ENCODE peak calls at places on chromosomes 11 and 22, in ten cellular contexts. W, V, P, D, E, O, N, U, I and X are unnamed samples.

GRCh38 chr22:45918455-45919370 is 58.2 kb downstream of the WNT7B start:
- DNase-seq in P (no peak), I (no peak), E (no peak), O (no peak), W (no peak), N (no peak), V (no peak), U (no peak), D (no peak), X (no peak)

GRCh38 chr11:9596926-9597325 is 23.5 kb downstream of the WEE1 start:
- DNase-seq in O (no peak), D (no peak), P (no peak), E (no peak), U (no peak), I (no peak), N (no peak), V (no peak), W (no peak), X (no peak)

GRCh38 chr11:74701351-74701750 is 29.9 kb downstream of the CHRDL2 start:
- DNase-seq in W (no peak), P (no peak), D (no peak), E (no peak), O (no peak), V (no peak), N (no peak), U (peak; percentile 61), I (no peak), X (no peak)

GRCh38 chr11:119476666-119477331 is 53.8 kb upstream of the THY1 start:
- DNase-seq in U (no peak), O (no peak), I (peak; percentile 75), D (no peak), V (no peak), P (no peak), N (no peak), E (no peak), W (no peak), X (no peak)

GRCh38 chr11:42239102-42239501 is 779.6 kb upstream of the LRRC4C start:
- DNase-seq in I (no peak), V (no peak), D (no peak), E (no peak), W (no peak), O (no peak), U (no peak), N (no peak), P (no peak), X (no peak)

GRCh38 chr11:44728491-44728910 is 1.7 kb downstream of the TSPAN18 start:
- DNase-seq in I (no peak), D (no peak), U (no peak), V (no peak), E (no peak), P (no peak), O (no peak), W (no peak), N (no peak), X (no peak)

GRCh38 chr22:17710023-17710422 is 64.2 kb downstream of the BID start:
- DNase-seq in U (no peak), N (no peak), P (no peak), O (no peak), E (no peak), W (no peak), V (no peak), I (no peak), D (no peak), X (no peak)

GRCh38 chr11:134818531-134818930 is 406.5 kb upstream of the B3GAT1 start:
- DNase-seq in E (no peak), D (no peak), U (no peak), P (no peak), O (no peak), N (no peak), I (no peak), W (no peak), V (no peak), X (no peak)

GRCh38 chr11:9772218-9772617 is 108.3 kb downstream of the SWAP70 start:
- DNase-seq in P (no peak), U (no peak), V (no peak), E (no peak), I (no peak), W (no peak), N (no peak), O (no peak), D (no peak), X (no peak)

GRCh38 chr11:78759067-78759466 is 184.4 kb upstream of the NARS2 start:
- DNase-seq in E (no peak), O (no peak), I (no peak), P (no peak), U (no peak), N (no peak), W (no peak), V (no peak), D (no peak), X (no peak)

GRCh38 chr11:113505541-113506375 is 30.6 kb upstream of the DRD2 start:
- DNase-seq in U (no peak), O (no peak), I (peak; percentile 48), E (no peak), N (no peak), V (no peak), P (no peak), D (no peak), W (no peak), X (peak; percentile 30)

GRCh38 chr11:762421-763072 is 14.7 kb downstream of the GATD1 start:
- DNase-seq in E (no peak), N (no peak), I (no peak), W (no peak), P (no peak), D (peak; percentile 76), U (peak; percentile 40), O (no peak), V (peak; percentile 26), X (no peak)
- TF ChIP-seq CTCF in E (peak; percentile 9), N (peak; percentile 35), I (no peak), W (no peak), P (no peak), D (no peak), U (peak; percentile 41), O (no peak), V (no peak), X (peak; percentile 26)

DNA sequence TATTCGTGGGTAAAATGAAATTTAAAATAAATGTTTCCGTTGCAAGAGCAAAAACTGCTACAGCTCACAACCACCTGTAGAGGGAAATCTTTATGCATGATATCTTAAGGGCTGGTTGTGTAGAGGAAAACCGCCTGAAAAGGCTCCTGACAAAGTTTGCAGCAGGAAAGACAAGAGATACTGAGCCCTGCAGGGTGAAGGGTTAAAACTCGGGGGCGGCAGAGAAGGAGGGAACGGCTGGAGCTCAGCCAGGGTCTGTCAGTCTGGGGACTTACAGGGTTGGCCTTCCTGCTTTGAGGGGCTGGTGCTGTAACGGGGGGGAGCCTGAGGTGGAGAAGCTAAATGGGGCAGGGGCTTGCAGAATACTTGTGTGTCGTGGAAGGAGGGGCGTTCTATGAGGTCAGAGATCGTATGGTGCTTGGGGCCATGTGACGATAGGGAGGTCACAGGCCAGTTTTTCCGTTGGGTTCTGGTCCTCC is 122.9 kb upstream of the HSD17B12 start:
- DNase-seq in V (peak; percentile 58), O (no peak), P (no peak), N (no peak), U (no peak), I (no peak), W (no peak), E (no peak), D (no peak), X (peak; percentile 50)
- TF ChIP-seq CTCF in V (peak; percentile 65), O (peak; percentile 10), P (peak; percentile 28), N (peak; percentile 4), U (peak; percentile 11), I (no peak), W (no peak), E (no peak), D (no peak), X (peak; percentile 48)

DNA sequence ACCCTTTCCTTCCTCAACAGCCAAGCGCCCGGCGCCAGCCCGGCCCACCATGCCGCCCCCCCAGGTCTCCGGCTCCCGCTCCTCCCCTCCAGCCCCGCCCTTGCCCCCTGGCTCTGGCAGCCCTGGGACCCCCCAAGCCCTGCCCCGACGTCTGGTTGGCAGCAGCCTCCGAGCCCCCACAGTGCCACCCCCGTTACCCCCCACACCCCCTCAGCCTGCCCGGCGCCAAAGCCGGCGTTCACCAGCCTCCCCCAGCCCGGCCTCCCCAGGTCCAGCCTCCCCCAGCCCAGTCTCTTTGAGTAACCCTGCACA is 3.3 kb upstream of the PDXP start:
- DNase-seq in D (no peak), N (no peak), U (no peak), I (no peak), V (peak; percentile 35), E (no peak), W (no peak), O (no peak), P (no peak), X (no peak)
- TF ChIP-seq CTCF in D (no peak), N (no peak), U (no peak), I (no peak), V (no peak), E (no peak), W (no peak), O (no peak), P (no peak), X (no peak)

GRCh38 chr11:68270334-68271022 is 1.3 kb downstream of the C11orf24 start:
- DNase-seq in I (no peak), N (no peak), W (no peak), U (no peak), P (no peak), E (no peak), D (no peak), V (no peak), O (no peak), X (no peak)

GRCh38 chr11:68271023-68271780 is 571 bp downstream of the C11orf24 start:
- DNase-seq in D (peak; percentile 86), P (peak; percentile 55), N (peak; percentile 72), W (peak; percentile 57), I (no peak), O (peak; percentile 67), U (peak; percentile 85), E (peak; percentile 55), V (no peak), X (peak; percentile 57)

GRCh38 chr11:68273056-68273738 is 1.4 kb upstream of the C11orf24 start:
- DNase-seq in N (no peak), W (no peak), P (no peak), V (no peak), O (no peak), U (no peak), I (no peak), E (no peak), D (no peak), X (no peak)

GRCh38 chr11:68269414-68270081 is 2.2 kb downstream of the C11orf24 start:
- DNase-seq in E (no peak), W (no peak), P (peak; percentile 35), U (no peak), N (no peak), D (no peak), O (no peak), V (no peak), I (no peak), X (no peak)

DNA sequence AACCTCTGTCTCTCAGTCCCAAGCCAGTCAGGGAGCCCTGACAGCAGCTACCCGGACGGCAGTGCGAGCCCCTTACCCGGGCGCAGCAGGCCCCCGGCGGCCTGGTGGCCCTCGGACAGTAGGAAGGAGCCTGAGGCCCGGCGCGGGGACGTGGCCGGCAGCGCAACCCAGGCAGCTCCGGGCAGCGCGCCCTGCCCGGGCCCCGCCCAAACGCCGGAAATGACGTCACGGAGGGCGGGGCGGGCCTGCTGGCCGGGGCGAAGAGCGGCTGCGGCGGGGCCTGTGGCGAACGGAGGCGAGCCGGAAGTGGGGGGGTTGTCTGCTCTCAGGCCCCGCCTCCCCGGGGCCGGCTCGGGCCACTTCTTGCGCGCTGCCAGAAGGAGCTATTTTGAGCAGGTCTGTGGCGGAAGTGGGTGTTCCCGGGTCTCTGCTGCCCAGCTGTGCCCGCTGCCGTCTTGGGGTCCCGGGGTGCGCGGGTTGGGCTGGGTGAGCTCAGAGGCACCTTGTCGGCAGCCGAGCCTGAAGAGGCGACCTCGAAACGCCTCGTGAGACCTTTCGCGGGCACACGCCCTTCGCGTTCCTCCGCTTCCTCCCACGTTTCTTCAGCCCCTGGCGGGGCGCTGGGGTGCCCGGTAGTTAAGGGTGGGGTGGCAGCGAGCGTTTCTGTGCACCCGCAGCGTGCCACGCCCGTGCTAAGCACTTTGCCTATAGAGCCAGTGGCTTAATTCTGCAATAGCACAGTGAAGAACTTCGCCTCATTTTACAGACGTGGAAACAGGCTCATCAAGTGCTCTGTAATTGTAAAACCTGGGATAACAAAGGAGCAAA is at the start of gene C11orf24:
- DNase-seq in V (peak; percentile 95), E (peak; percentile 97), P (peak; percentile 95), D (peak; percentile 99), U (peak; percentile 99), O (peak; percentile 96), I (peak; percentile 98), W (peak; percentile 95), N (peak; percentile 99), X (peak; percentile 89)
- TF ChIP-seq CTCF in V (no peak), E (peak; percentile 9), P (peak; percentile 17), D (no peak), U (no peak), O (no peak), I (no peak), W (no peak), N (no peak), X (peak; percentile 11)